ENCODE peak calls at places on chromosomes 12 and 14, in ten cellular contexts. B is T-helper 17 cell; Q is left ventricle myocardium inferior; N is stimulated activated CD4-positive, alpha-beta T cell treated with anti-CD3 and anti-CD28 coated beads, Interleukin-12 subunit alpha, Interleukin-12 subunit beta, amount 100 ng/mL, for 24 hours; U is pancreas; C is amniotic stem cell; I is activated naive CD8-positive, alpha-beta T cell treated with anti-CD3 and anti-CD28 coated beads, Interleukin-2, amount 50 U/mL, for 16 hours; R is nephron progenitor cell; W is glomerular endothelial cell; Y is stimulated activated CD8-positive, alpha-beta memory T cell treated with anti-CD3 and anti-CD28 coated beads, Interleukin-12 subunit alpha, Interleukin-12 subunit beta, amount 100 ng/mL, for 1 hour. P is an unnamed sample.
A peak's percentile ranks its signal among the peaks of the same experiment; 100 is the strongest.

GRCh38 chr14:103519043-103519836 is 3.4 kb downstream of the CKB start:
- DNase-seq in B (peak; percentile 5), Q (peak; percentile 19), N (no peak), U (no peak), C (no peak), I (no peak), R (no peak), W (no peak), Y (no peak), P (no peak)

GRCh38 chr12:64608901-64609542 is 1.3 kb upstream of the RASSF3 start:
- DNase-seq in B (no peak), Q (no peak), N (no peak), U (no peak), C (no peak), I (no peak), R (peak; percentile 22), W (no peak), Y (no peak), P (no peak)

GRCh38 chr14:21108791-21109190 is 7.9 kb downstream of the TMEM253 start:
- DNase-seq in B (no peak), Q (no peak), N (no peak), U (no peak), C (no peak), I (no peak), R (no peak), W (no peak), Y (no peak), P (no peak)

GRCh38 chr12:49352351-49352750 is 5.7 kb downstream of the DNAJC22 start:
- DNase-seq in B (no peak), Q (no peak), N (no peak), U (no peak), C (no peak), I (no peak), R (no peak), W (no peak), Y (no peak), P (no peak)

GRCh38 chr12:27711312-27711682 is 665 bp downstream of the MRPS35 start:
- DNase-seq in B (no peak), Q (no peak), N (no peak), U (no peak), C (no peak), I (no peak), R (no peak), W (no peak), Y (no peak), P (no peak)

GRCh38 chr14:105900398-105901160 is 374.2 kb downstream of the TMEM121 start:
- DNase-seq in B (no peak), Q (no peak), N (no peak), U (no peak), C (no peak), I (no peak), R (no peak), W (no peak), Y (no peak), P (no peak)

GRCh38 chr12:80692114-80692513 is 15.3 kb upstream of the MYF6 start:
- DNase-seq in B (no peak), Q (no peak), N (no peak), U (no peak), C (no peak), I (no peak), R (no peak), W (no peak), Y (no peak), P (no peak)

GRCh38 chr14:60064491-60065072 is 27.1 kb upstream of the PCNX4 start:
- DNase-seq in B (no peak), Q (no peak), N (no peak), U (no peak), C (peak; percentile 16), I (no peak), R (no peak), W (peak; percentile 5), Y (no peak), P (no peak)

GRCh38 chr12:114473717-114474116 is 67.8 kb upstream of the TBX5 start:
- DNase-seq in B (no peak), Q (no peak), N (no peak), U (no peak), C (no peak), I (no peak), R (no peak), W (no peak), Y (no peak), P (no peak)

GRCh38 chr12:48388430-48388829 is 37.7 kb upstream of the ZNF641 start:
- DNase-seq in B (no peak), Q (no peak), N (no peak), U (no peak), C (no peak), I (no peak), R (no peak), W (no peak), Y (no peak), P (no peak)

GRCh38 chr12:132300789-132301722 is 28.3 kb downstream of the GALNT9 start:
- DNase-seq in B (no peak), Q (no peak), N (no peak), U (no peak), C (no peak), I (no peak), R (no peak), W (no peak), Y (no peak), P (no peak)

GRCh38 chr12:96400631-96401060 is 407 bp upstream of the CDK17 start:
- DNase-seq in B (no peak), Q (no peak), N (no peak), U (no peak), C (no peak), I (no peak), R (no peak), W (no peak), Y (no peak), P (peak; percentile 57)

P was measured in NCI-H187.